ENCODE peak calls at places on chromosomes 7 and 10, in four cellular contexts. D is uterus, H is heart left ventricle, B is HCT116. C is an unnamed sample.

GRCh38 chr10:5527332-5528200 is 2.8 kb downstream of the CALML3 start:
- DNase-seq in D (no peak), H (no peak), B (no peak), C (no peak)

GRCh38 chr7:130921391-130922180 is 187.6 kb upstream of the KLF14 start:
- DNase-seq in D (no peak), H (peak; percentile 72), B (no peak), C (peak; percentile 67)

GRCh38 chr10:61902448-61903183 is 1.1 kb downstream of the ARID5B start:
- DNase-seq in D (peak; percentile 50), H (peak; percentile 68), B (peak; percentile 51), C (peak; percentile 71)

GRCh38 chr10:97060441-97061084 is 125.2 kb downstream of the SLIT1 start:
- DNase-seq in D (no peak), H (no peak), B (no peak), C (no peak)

GRCh38 chr10:17847586-17848296 is 38.6 kb downstream of the MRC1 start:
- DNase-seq in D (no peak), H (no peak), B (no peak), C (no peak)

GRCh38 chr7:111083423-111083822 is 7.5 kb upstream of the LRRN3 start:
- DNase-seq in D (no peak), H (no peak), B (no peak), C (no peak)

GRCh38 chr10:79038841-79039201 is 29.9 kb upstream of the ZMIZ1 start:
- DNase-seq in D (no peak), H (no peak), B (no peak), C (no peak)

GRCh38 chr7:117164578-117164977 is 158.3 kb downstream of the WNT2 start:
- DNase-seq in D (no peak), H (no peak), B (no peak), C (no peak)

GRCh38 chr7:33874943-33875342 is 30.4 kb upstream of the BMPER start:
- DNase-seq in D (peak; percentile 42), H (peak; percentile 30), B (no peak), C (peak; percentile 26)

GRCh38 chr7:29484280-29484679 is 79.4 kb upstream of the PRR15 start:
- DNase-seq in D (no peak), H (no peak), B (no peak), C (no peak)

GRCh38 chr7:142485617-142486226 is 227.9 kb upstream of the PRSS58 start:
- DNase-seq in D (no peak), H (no peak), B (no peak), C (no peak)

GRCh38 chr7:83941300-83941699 is 253.3 kb downstream of the SEMA3A start:
- DNase-seq in D (no peak), H (no peak), B (no peak), C (no peak)

GRCh38 chr7:83946801-83947200 is 247.8 kb downstream of the SEMA3A start:
- DNase-seq in D (no peak), H (no peak), B (no peak), C (no peak)

GRCh38 chr7:83947260-83947659 is 247.3 kb downstream of the SEMA3A start:
- DNase-seq in D (no peak), H (no peak), B (peak; percentile 19), C (peak; percentile 25)
- TF ChIP-seq CTCF in D (no peak), H (peak; percentile 16), B (peak; percentile 76), C (no peak)

GRCh38 chr10:109264004-109264403 is 659.3 kb downstream of the XPNPEP1 start:
- DNase-seq in D (no peak), H (no peak), B (no peak), C (no peak)
- H3K27me3 ChIP-seq in D (no peaks in the 10 kb centered on the region), H (no peaks in the 10 kb centered on the region), B (no peaks in the 10 kb centered on the region), C (no peaks in the 10 kb centered on the region)

GRCh38 chr7:106659369-106659962 is 1.5 kb downstream of the CCDC71L start:
- DNase-seq in D (no peak), H (no peak), B (no peak), C (no peak)

GRCh38 chr7:106657085-106657991 is 3.6 kb downstream of the CCDC71L start:
- DNase-seq in D (no peak), H (no peak), B (no peak), C (no peak)

GRCh38 chr7:106660862-106661720 is at the start of gene CCDC71L:
- DNase-seq in D (peak; percentile 96), H (peak; percentile 94), B (peak; percentile 75), C (peak; percentile 98)

GRCh38 chr7:106658504-106659368 is 2.2 kb downstream of the CCDC71L start:
- DNase-seq in D (no peak), H (no peak), B (no peak), C (no peak)

GRCh38 chr7:106659963-106660861 is 746 bp downstream of the CCDC71L start:
- DNase-seq in D (peak; percentile 76), H (peak; percentile 74), B (peak; percentile 75), C (peak; percentile 85)
- TF ChIP-seq POLR2A in D (no peak), H (peak; percentile 14), B (peak; percentile 25), C (no peak)

GRCh38 chr10:102509387-102509786 is 5.6 kb downstream of the SUFU start:
- DNase-seq in D (no peak), H (no peak), B (no peak), C (no peak)

GRCh38 chr10:102505462-102506115 is 1.8 kb downstream of the SUFU start:
- DNase-seq in D (no peak), H (no peak), B (no peak), C (no peak)

GRCh38 chr10:102507521-102507920 is 3.7 kb downstream of the SUFU start:
- DNase-seq in D (no peak), H (no peak), B (no peak), C (no peak)

GRCh38 chr10:102511562-102512274 is 7.9 kb downstream of the SUFU start:
- DNase-seq in D (no peak), H (no peak), B (no peak), C (no peak)

GRCh38 chr10:102508506-102508905 is 4.7 kb downstream of the SUFU start:
- DNase-seq in D (no peak), H (no peak), B (no peak), C (no peak)
- TF ChIP-seq CTCF in D (no peak), H (no peak), B (no peak), C (no peak)

DNA sequence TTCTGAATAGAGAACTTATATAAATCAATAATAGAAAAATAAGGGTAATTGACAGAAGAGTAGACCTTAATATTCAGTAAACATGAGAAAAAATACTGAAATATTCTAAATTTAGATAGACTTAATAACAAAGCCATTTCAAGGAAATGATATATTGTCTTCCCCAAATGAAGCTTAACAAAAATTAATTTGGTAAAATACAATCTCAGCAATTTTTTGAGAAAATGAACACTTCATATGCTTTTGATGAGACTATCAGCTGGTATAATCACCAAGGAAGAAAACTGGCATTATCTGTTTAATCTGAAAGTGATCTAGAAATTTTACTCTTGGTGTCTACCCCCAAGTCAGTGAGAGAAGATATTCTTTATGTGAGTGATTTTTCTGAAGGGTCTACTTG is 1.7 kb upstream of the FAM237B start:
- DNase-seq in D (no peak), H (no peak), B (no peak), C (no peak)
- H3K27me3 ChIP-seq in D (peaks cover 36% of the 10 kb centered on the region), H (peaks cover 53% of the 10 kb centered on the region), B (no peaks in the 10 kb centered on the region), C (no peaks in the 10 kb centered on the region)

GRCh38 chr7:23531794-23532489 is at the start of gene TRA2A:
- DNase-seq in D (peak; percentile 98), H (peak; percentile 97), B (peak; percentile 89), C (peak; percentile 99)
- TF ChIP-seq POLR2A in D (peak; percentile 98), H (peak; percentile 93), B (peak; percentile 95), C (peak; percentile 88)

DNA sequence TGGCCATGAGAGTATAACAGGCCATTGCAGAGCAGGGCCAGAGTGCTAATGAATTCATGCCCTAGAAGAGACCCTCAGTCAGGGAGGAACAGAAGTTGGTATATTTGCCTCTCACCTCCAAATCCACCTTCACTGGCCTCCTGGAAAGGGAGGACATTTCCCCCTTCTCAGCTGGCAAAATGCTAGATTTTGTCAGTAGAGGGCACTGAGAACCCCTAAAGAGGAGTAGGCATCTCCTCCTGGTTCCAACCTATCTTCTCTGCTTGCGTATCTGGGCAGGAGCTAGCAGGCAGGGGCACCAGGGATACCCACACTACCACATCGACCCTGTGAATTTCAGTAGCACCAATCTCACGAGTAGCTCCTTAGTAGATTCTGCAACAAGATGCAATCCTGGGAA is 79.8 kb upstream of the GHITM start:
- DNase-seq in D (no peak), H (no peak), B (no peak), C (no peak)
- TF ChIP-seq CTCF in D (no peak), H (no peak), B (peak; percentile 18), C (no peak)

GRCh38 chr7:103989200-103989784 is at the start of gene RELN:
- DNase-seq in D (no peak), H (no peak), B (no peak), C (peak; percentile 17)

GRCh38 chr7:103989785-103990775 is 622 bp upstream of the RELN start:
- DNase-seq in D (no peak), H (no peak), B (no peak), C (peak; percentile 23)

GRCh38 chr7:103993551-103993950 is 4.1 kb upstream of the RELN start:
- DNase-seq in D (no peak), H (no peak), B (no peak), C (no peak)

GRCh38 chr7:103990991-103991390 is 1.5 kb upstream of the RELN start:
- DNase-seq in D (no peak), H (no peak), B (no peak), C (no peak)

DNA sequence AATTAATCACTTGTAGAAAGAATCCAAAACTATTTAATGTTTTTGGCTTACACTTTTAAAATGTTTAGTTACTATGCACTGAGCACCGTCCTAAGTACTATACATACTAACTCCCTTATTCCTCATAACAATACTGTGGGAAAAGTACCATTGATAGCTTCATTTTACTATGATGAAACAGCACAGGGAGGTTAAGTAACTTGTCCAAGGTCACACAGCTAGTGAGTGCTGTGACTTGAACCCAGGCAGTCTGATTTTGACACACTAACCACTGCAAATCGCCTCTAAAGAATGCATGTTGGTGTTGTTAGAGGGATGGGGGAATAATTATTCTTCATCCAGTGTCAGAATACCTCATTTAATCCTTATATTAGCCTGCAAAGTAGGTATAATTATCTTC is 1.9 kb upstream of the RELN start:
- DNase-seq in D (no peak), H (no peak), B (no peak), C (no peak)
- H3K27me3 ChIP-seq in D (peaks cover 13% of the 10 kb centered on the region), H (peaks cover 59% of the 10 kb centered on the region), B (peaks cover 21% of the 10 kb centered on the region), C (no peaks in the 10 kb centered on the region)

DNA sequence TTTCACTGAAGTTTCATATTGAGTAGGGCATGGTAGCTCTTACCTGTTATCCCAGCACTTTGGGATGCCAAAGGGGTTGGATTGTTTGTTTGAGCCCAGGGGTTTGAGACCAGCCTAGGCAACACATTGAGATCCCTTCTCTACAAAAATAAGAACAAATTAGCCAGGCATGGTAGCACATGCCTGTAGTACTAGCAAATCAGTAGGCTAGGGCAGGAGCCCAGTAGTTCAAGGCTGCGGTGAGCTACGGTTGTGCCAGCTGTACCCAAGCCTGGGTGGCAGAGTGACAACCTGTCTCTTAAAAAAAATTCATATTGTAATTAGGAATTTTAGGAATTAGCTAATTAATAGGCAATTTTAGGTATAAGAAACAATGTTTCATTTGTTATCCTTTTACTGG is 18.0 kb downstream of the BBIP1 start:
- DNase-seq in D (no peak), H (no peak), B (no peak), C (no peak)
- TF ChIP-seq POLR2A in D (no peak), H (no peak), B (no peak), C (no peak)